ENCODE peak calls at places on chromosomes 11 and 22, in four cellular contexts. V is progenitor cell of endocrine pancreas, T is HFFc6, Q is IMR-90. F is an unnamed sample.

GRCh38 chr22:30922151-30922611 is 46.4 kb downstream of the MORC2 start:
- DNase-seq in V (no peak), T (no peak), Q (peak), F (peak)

GRCh38 chr11:95363710-95364109 is 132.7 kb upstream of the SESN3 start:
- DNase-seq in V (no peak), T (no peak), Q (no peak), F (no peak)

GRCh38 chr11:76054330-76054729 is 152.0 kb downstream of the WNT11 start:
- DNase-seq in V (no peak), T (no peak), Q (no peak), F (no peak)

GRCh38 chr11:95605271-95605940 is 184.2 kb downstream of the FAM76B start:
- DNase-seq in V (no peak), T (no peak), Q (no peak), F (no peak)

GRCh38 chr22:44159811-44160210 is 20.9 kb upstream of the PARVG start:
- DNase-seq in V (no peak), T (no peak), Q (no peak), F (no peak)

GRCh38 chr11:111312076-111312475 is 13.7 kb downstream of the POU2AF3 start:
- DNase-seq in V (no peak), T (no peak), Q (no peak), F (no peak)

GRCh38 chr11:45347343-45347742 is 61.2 kb upstream of the SYT13 start:
- DNase-seq in V (no peak), T (no peak), Q (no peak), F (no peak)

GRCh38 chr11:3916962-3917361 is 61.5 kb downstream of the STIM1 start:
- DNase-seq in V (no peak), T (no peak), Q (no peak), F (no peak)

GRCh38 chr11:105000167-105000566 is 22.8 kb downstream of the CASP5 start:
- DNase-seq in V (no peak), T (no peak), Q (no peak), F (no peak)

GRCh38 chr11:114195981-114196731 is 100.0 kb upstream of the NNMT start:
- DNase-seq in V (no peak), T (no peak), Q (no peak), F (no peak)
- TF ChIP-seq CTCF in V (no peak), T (no peak), Q (no peak), F (no peak)

GRCh38 chr11:132590554-132590953 is 941.7 kb downstream of the OPCML start:
- DNase-seq in V (no peak), T (no peak), Q (no peak), F (no peak)

GRCh38 chr11:132587716-132588115 is 944.6 kb downstream of the OPCML start:
- DNase-seq in V (no peak), T (no peak), Q (no peak), F (no peak)

GRCh38 chr11:132588366-132588765 is 943.9 kb downstream of the OPCML start:
- DNase-seq in V (no peak), T (no peak), Q (peak), F (no peak)

GRCh38 chr11:132589802-132590201 is 942.5 kb downstream of the OPCML start:
- DNase-seq in V (no peak), T (no peak), Q (no peak), F (no peak)

DNA sequence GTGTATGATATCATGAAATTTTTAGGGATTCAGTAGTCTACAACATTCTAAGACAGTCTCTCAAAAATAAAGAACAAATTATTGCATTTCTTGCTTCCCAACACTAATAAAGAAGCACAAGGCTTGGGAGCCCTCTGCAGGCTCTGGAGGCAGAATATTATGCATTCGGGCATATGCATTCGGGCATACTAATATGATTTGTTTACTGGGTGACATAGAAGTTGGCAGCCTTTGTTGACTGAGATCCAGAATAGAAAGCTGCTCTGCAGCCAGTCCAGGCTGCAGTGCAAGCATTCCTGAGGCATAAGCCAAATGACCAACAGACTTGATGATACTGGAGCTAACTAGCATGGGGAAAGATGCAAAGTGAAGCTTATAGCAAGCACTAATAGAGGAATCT is 945.5 kb downstream of the OPCML start:
- DNase-seq in V (no peak), T (peak), Q (peak), F (no peak)
- TF ChIP-seq CTCF in V (no peak), T (peak), Q (no peak), F (peak)

DNA sequence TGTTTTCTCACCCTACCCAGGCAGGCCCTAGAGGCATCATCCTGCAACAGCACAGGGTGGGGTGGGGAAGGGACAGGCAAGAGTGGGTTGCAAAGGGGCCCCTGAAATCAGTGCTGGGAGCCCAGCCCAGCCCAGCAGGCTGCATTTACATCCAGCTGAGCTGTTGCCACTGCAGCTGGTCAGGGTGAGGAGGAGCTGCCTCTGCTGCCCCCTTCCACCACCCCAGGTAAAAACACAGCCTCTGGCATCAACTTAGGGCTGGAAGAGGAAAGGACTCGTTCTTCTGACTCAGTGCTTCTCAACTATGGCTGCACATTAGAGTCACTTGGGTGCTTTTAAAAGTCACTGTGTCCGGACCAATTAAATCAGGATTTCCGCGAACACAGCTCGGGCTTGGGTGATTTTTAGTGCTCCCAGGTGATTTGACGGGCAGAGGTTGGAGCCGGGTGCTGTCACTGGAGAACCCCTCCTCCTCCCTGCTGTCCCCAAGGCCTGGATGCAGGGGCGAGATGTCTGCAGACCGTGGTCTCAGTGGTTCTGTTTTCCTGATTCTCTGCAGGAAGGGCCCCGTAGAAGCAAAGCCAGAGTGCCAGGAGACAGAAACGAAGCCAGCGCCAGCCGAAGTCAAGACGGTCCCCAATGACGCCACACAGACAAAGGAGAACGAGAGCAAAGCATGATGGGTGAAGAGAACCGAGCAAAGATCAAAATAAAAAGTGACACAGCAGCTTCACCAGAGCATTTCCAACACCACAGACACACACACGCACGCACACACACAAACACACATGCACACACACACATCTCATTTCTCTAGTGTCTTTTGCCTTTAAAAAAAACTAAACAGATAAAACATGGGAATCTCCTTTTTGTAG is 39.4 kb upstream of the TTC12 start:
- DNase-seq in V (no peak), T (no peak), Q (no peak), F (no peak)
- TF ChIP-seq CTCF in V (peak), T (no peak), Q (no peak), F (no peak)

GRCh38 chr11:114291847-114292680 is 4.1 kb upstream of the NNMT start:
- DNase-seq in V (no peak), T (peak), Q (peak), F (no peak)
- TF ChIP-seq CTCF in V (no peak), T (peak), Q (no peak), F (no peak)

GRCh38 chr11:65204646-65205601 is 23.2 kb downstream of the CAPN1 start:
- DNase-seq in V (peak), T (no peak), Q (peak), F (peak)
- TF ChIP-seq CTCF in V (peak), T (peak), Q (peak), F (peak)

GRCh38 chr11:74443071-74443864 is 24.1 kb downstream of the KCNE3 start:
- DNase-seq in V (no peak), T (no peak), Q (peak), F (no peak)
- TF ChIP-seq CTCF in V (peak), T (no peak), Q (no peak), F (peak)

DNA sequence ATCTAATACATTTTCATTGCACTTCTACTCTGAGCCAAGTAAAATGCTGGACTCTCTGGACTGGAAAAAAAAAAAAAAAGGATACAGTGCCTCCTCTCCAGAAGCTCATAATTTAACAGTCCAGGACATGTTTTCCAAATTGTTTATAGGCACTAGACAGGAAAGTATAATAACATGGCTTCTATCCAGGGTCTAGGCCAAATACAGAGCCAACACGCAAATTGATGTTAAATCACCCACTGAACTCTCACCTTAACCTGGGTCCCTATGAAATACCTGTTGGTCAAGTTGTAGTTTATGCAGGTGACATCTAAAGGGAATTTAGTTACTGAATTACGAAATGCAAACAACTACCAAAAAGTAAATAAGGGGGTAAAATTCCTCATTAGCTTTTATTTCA is 428.7 kb upstream of the LUZP2 start:
- DNase-seq in V (no peak), T (no peak), Q (no peak), F (no peak)
- TF ChIP-seq CTCF in V (no peak), T (no peak), Q (no peak), F (no peak)

DNA sequence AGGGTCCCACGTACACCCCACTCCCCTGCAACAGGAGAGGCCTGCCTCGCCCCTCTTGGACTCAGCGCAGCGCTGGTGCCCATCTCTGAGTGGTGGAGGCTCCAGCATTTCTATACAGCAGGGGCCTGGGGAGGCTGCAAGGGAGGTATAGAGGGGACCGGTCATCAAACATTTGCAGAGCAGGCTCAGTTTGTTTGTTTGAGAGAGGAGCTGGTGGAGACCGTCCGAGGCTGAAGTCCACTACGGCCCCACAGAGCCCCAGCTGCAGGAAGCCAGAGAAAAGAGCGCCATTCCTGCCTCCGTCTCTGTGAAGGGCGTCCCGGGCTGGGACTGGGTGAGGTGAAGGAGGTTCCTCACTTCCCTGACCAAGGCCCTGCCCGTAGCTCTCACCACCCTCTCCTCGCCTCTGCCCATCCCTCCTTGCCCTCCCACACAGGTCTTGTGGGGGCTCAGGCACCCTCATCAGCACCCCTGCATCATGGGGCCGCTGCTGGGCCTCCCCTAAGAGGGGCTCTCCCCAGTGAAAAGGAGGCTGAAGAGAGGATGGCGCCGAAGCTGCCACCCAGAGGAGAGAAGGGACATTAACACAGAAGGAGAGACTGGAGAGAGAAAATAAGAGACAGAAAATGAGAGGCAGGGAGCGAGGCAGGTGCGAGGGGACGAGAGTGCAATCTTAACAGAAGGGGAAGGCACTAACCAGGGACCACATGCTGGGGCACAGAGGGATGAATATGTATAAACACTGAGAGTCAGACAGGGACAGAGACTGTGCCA is 24.6 kb downstream of the RPUSD4 start:
- DNase-seq in V (no peak), T (no peak), Q (no peak), F (no peak)
- TF ChIP-seq CTCF in V (peak), T (peak), Q (no peak), F (peak)

GRCh38 chr11:78573271-78574035 is 1.2 kb downstream of the NARS2 start:
- DNase-seq in V (no peak), T (no peak), Q (no peak), F (no peak)

GRCh38 chr11:78576549-78577097 is 2.0 kb upstream of the NARS2 start:
- DNase-seq in V (no peak), T (no peak), Q (no peak), F (no peak)

GRCh38 chr11:78575478-78575877 is 814 bp upstream of the NARS2 start:
- DNase-seq in V (no peak), T (no peak), Q (no peak), F (no peak)

GRCh38 chr11:78577495-78577894 is 2.8 kb upstream of the NARS2 start:
- DNase-seq in V (no peak), T (no peak), Q (no peak), F (no peak)

GRCh38 chr11:78574386-78575381 is at the start of gene NARS2:
- DNase-seq in V (peak), T (peak), Q (peak), F (peak)
- TF ChIP-seq CTCF in V (no peak), T (no peak), Q (no peak), F (no peak)

DNA sequence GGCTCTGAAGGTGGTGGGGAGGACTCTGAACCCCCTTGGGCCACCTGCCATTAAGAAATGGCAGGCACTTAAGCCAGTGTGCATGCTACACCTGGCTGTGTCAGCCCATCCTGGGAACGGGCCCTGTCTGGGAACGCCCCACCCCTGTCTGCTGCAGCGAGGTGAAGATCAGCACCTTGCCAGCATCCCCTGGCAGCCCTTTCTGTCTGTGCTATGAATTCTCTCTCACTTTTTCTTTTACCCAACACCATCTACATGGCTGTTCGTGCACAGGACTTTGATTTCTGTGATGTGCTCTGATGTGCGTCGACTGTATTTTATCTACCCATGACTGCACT is 452.9 kb upstream of the B3GAT1 start:
- DNase-seq in V (no peak), T (no peak), Q (no peak), F (no peak)
- TF ChIP-seq CTCF in V (no peak), T (no peak), Q (no peak), F (no peak)

F was measured in D721Med.